ENCODE peak calls at places on chromosomes 3 and 15, in six cellular contexts. E is GM12878, X is uterus, I is spleen, H is endothelial cell of umbilical vein, M is breast epithelium. T is an unnamed sample.

GRCh38 chr3:12545473-12545791 is at the start of gene MKRN2OS:
- DNase-seq in E (no peak), X (no peak), I (no peak), H (no peak), M (peak; percentile 61), T (no peak)

GRCh38 chr3:119703900-119704531 is 1.2 kb downstream of the CFAP91 start:
- DNase-seq in E (no peak), X (no peak), I (no peak), H (no peak), M (no peak), T (no peak)

GRCh38 chr3:189908646-189909045 is 212.1 kb downstream of the P3H2 start:
- DNase-seq in E (no peak), X (no peak), I (no peak), H (peak; percentile 87), M (no peak), T (no peak)

GRCh38 chr3:124037332-124037731 is 45.4 kb upstream of the ROPN1 start:
- DNase-seq in E (no peak), X (no peak), I (no peak), H (no peak), M (no peak), T (no peak)

GRCh38 chr3:100548053-100548452 is 55.6 kb downstream of the TMEM45A start:
- DNase-seq in E (no peak), X (no peak), I (no peak), H (no peak), M (no peak), T (no peak)

GRCh38 chr3:105448338-105448982 is 81.8 kb downstream of the ALCAM start:
- DNase-seq in E (no peak), X (no peak), I (no peak), H (no peak), M (no peak), T (no peak)

GRCh38 chr15:52002351-52002750 is 16.7 kb upstream of the MAPK6 start:
- DNase-seq in E (no peak), X (no peak), I (no peak), H (peak; percentile 16), M (no peak), T (no peak)

GRCh38 chr15:43134157-43134637 is 811 bp downstream of the TMEM62 start:
- DNase-seq in E (no peak), X (no peak), I (no peak), H (peak; percentile 7), M (no peak), T (no peak)

GRCh38 chr15:64447536-64448315 is 12.7 kb upstream of the ZNF609 start:
- DNase-seq in E (no peak), X (no peak), I (no peak), H (no peak), M (no peak), T (no peak)

GRCh38 chr3:187950671-187951070 is 203.3 kb upstream of the LPP start:
- DNase-seq in E (no peak), X (no peak), I (no peak), H (no peak), M (no peak), T (no peak)

GRCh38 chr3:13549513-13550256 is 760 bp downstream of the FBLN2 start:
- DNase-seq in E (no peak), X (no peak), I (peak; percentile 82), H (no peak), M (no peak), T (no peak)

GRCh38 chr15:73273181-73274002 is 95.4 kb downstream of the HCN4 start:
- DNase-seq in E (no peak), X (peak; percentile 41), I (no peak), H (peak; percentile 58), M (no peak), T (peak; percentile 63)

GRCh38 chr15:74399511-74400312 is 32.3 kb upstream of the CYP11A1 start:
- DNase-seq in E (no peak), X (no peak), I (peak; percentile 86), H (no peak), M (no peak), T (no peak)

GRCh38 chr3:82610236-82610635 is 848.8 kb upstream of the GBE1 start:
- DNase-seq in E (no peak), X (no peak), I (no peak), H (no peak), M (no peak), T (no peak)

GRCh38 chr3:131083190-131083863 is 56.6 kb downstream of the NEK11 start:
- DNase-seq in E (no peak), X (no peak), I (peak; percentile 61), H (no peak), M (no peak), T (peak; percentile 53)

GRCh38 chr15:68277131-68277604 is 377 bp upstream of the FEM1B start:
- DNase-seq in E (no peak), X (no peak), I (no peak), H (no peak), M (no peak), T (peak; percentile 63)

GRCh38 chr15:69999392-70000085 is 98.2 kb downstream of the TLE3 start:
- DNase-seq in E (no peak), X (no peak), I (peak; percentile 57), H (no peak), M (no peak), T (no peak)

GRCh38 chr3:12187448-12188327 is 29.0 kb upstream of the TIMP4 start:
- DNase-seq in E (peak; percentile 61), X (peak; percentile 26), I (peak; percentile 84), H (peak; percentile 17), M (no peak), T (no peak)

GRCh38 chr3:177610677-177611654 is 413.7 kb upstream of the TBL1XR1 start:
- DNase-seq in E (no peak), X (no peak), I (no peak), H (peak; percentile 83), M (no peak), T (peak; percentile 24)

GRCh38 chr15:40175160-40175559 is 14.3 kb downstream of the BUB1B start:
- DNase-seq in E (no peak), X (no peak), I (no peak), H (no peak), M (no peak), T (no peak)

GRCh38 chr15:33341943-33342342 is 31.2 kb downstream of the RYR3 start:
- DNase-seq in E (no peak), X (no peak), I (no peak), H (no peak), M (no peak), T (no peak)

GRCh38 chr3:187014417-187014864 is 84.1 kb downstream of the ST6GAL1 start:
- DNase-seq in E (no peak), X (no peak), I (no peak), H (peak; percentile 90), M (no peak), T (no peak)

GRCh38 chr15:84725001-84725491 is 9.1 kb upstream of the SEC11A start:
- DNase-seq in E (peak; percentile 71), X (no peak), I (no peak), H (peak; percentile 52), M (no peak), T (peak; percentile 19)

GRCh38 chr15:43086551-43086950 is 19.3 kb downstream of the UBR1 start:
- DNase-seq in E (no peak), X (no peak), I (no peak), H (no peak), M (no peak), T (no peak)

GRCh38 chr15:82044373-82045178 is 1.2 kb downstream of the MEX3B start:
- DNase-seq in E (no peak), X (peak; percentile 36), I (peak; percentile 76), H (peak; percentile 67), M (no peak), T (peak; percentile 95)

GRCh38 chr3:123789760-123790159 is 94.4 kb downstream of the MYLK start:
- DNase-seq in E (no peak), X (no peak), I (no peak), H (no peak), M (no peak), T (no peak)

GRCh38 chr15:55915876-55916567 is 77.4 kb downstream of the NEDD4 start:
- DNase-seq in E (no peak), X (no peak), I (no peak), H (no peak), M (no peak), T (no peak)

GRCh38 chr3:154931484-154931883 is 148.6 kb upstream of the MME start:
- DNase-seq in E (no peak), X (no peak), I (no peak), H (no peak), M (no peak), T (no peak)

GRCh38 chr3:43773273-43774104 is 82.8 kb downstream of the ABHD5 start:
- DNase-seq in E (no peak), X (no peak), I (peak; percentile 80), H (no peak), M (no peak), T (peak; percentile 57)
- TF ChIP-seq POLR2A in E (no peak), X (no peak), I (no peak), H (no peak), M (no peak), T (no peak)

GRCh38 chr3:47010050-47010712 is 30.7 kb downstream of the NBEAL2 start:
- DNase-seq in E (no peak), X (peak; percentile 26), I (peak; percentile 74), H (no peak), M (peak; percentile 49), T (no peak)
- H3K4me3 ChIP-seq in E (peak overlapping the region; percentile 36), X (peak overlapping the region; percentile 62), I (peak overlapping the region; percentile 45), H (peak overlapping the region; percentile 56), M (peak overlapping the region; percentile 59), T (peak overlapping the region; percentile 63)

GRCh38 chr3:160698806-160699205 is 21.8 kb downstream of the ARL14 start:
- DNase-seq in E (no peak), X (no peak), I (no peak), H (no peak), M (no peak), T (no peak)

GRCh38 chr3:160695003-160695402 is 18.0 kb downstream of the ARL14 start:
- DNase-seq in E (no peak), X (no peak), I (no peak), H (no peak), M (no peak), T (no peak)

GRCh38 chr3:160694345-160694744 is 17.4 kb downstream of the ARL14 start:
- DNase-seq in E (no peak), X (no peak), I (no peak), H (no peak), M (no peak), T (no peak)

GRCh38 chr3:160695906-160696305 is 18.9 kb downstream of the ARL14 start:
- DNase-seq in E (no peak), X (no peak), I (no peak), H (no peak), M (no peak), T (no peak)

GRCh38 chr3:160697628-160698382 is 20.8 kb downstream of the ARL14 start:
- DNase-seq in E (no peak), X (no peak), I (no peak), H (peak; percentile 63), M (no peak), T (no peak)
- H3K4me1 ChIP-seq in E (no peaks in the 10 kb centered on the region), X (no peaks in the 10 kb centered on the region), I (peaks cover 6% of the 10 kb centered on the region), H (peaks cover 13% of the 10 kb centered on the region), M (no peaks in the 10 kb centered on the region), T (no peaks in the 10 kb centered on the region)

DNA sequence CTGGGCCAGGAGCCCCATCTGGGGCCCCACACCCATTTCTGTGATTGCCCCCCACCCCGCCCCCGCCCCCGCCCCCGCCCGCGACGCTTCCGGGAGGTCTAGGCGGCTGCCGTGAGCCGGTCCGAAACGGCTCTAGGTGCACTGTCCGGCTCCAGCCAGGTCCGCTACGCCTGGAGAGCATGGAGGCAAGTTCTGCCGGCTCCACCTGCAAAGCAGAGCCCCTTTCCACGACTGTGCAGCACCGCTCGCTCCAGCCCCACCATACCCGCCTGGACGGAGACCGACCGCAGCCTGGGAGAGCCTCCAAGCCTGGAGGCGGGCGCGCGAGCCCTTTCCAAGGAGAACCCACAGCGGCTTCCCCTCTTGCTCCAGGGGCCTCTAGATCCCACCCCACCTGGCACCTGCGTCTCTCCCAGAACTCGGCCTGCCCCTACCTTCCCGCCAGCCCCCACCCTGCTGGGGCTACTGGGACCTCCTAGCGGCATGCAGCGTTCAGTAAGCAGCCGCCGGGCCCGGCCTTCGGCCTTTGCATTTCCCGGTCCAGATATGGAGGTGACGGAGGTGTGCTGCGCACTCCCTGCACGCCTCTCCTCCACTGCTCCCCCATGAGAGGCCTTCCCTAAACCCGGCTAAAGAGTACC is 66.2 kb downstream of the KLF13 start:
- DNase-seq in E (no peak), X (no peak), I (peak; percentile 89), H (no peak), M (no peak), T (no peak)
- TF ChIP-seq POLR2A in E (no peak), X (no peak), I (no peak), H (no peak), M (no peak), T (no peak)